ENCODE peak calls at places on chromosomes 1 and 21, in ten cellular contexts. One of them, this sample, is unnamed.

GRCh38 chr1:116511459-116512019 is 59.3 kb downstream of the CD58 start:
- DNase-seq in T-helper 9 cell: no peak
- DNase-seq in fibroblast of the aortic adventitia: no peak
- DNase-seq in NCI-H1930: no peak
- DNase-seq in foreskin fibroblast: no peak
- DNase-seq in K562: no peak
- DNase-seq in pancreas: no peak
- DNase-seq in Daoy: no peak
- DNase-seq in occipital lobe: no peak
- DNase-seq in activated T-helper 2 cell treated with anti-CD3 and anti-CD28 coated beads, Interferon-gamma antibody, Interleukin-2, Interleukin-4, amounts not matched to agents 10 μg/mL and 5 μg/mL and 100 μg/mL, durations not matched to agents 14 hours and 24 hours and 36 hours: no peak
- DNase-seq in this sample: no peak

GRCh38 chr1:116489231-116489697 is 81.6 kb downstream of the CD58 start:
- DNase-seq in fibroblast of the aortic adventitia: no peak
- DNase-seq in T-helper 9 cell: no peak
- DNase-seq in occipital lobe: no peak
- DNase-seq in pancreas: no peak
- DNase-seq in NCI-H1930: no peak
- DNase-seq in activated T-helper 2 cell treated with anti-CD3 and anti-CD28 coated beads, Interferon-gamma antibody, Interleukin-2, Interleukin-4, amounts not matched to agents 10 μg/mL and 5 μg/mL and 100 μg/mL, durations not matched to agents 14 hours and 24 hours and 36 hours: no peak
- DNase-seq in Daoy: peak
- DNase-seq in foreskin fibroblast: no peak
- DNase-seq in K562: no peak
- DNase-seq in this sample: no peak

GRCh38 chr1:154403300-154403943 is 1.7 kb upstream of the IL6R start:
- DNase-seq in fibroblast of the aortic adventitia: no peak
- DNase-seq in foreskin fibroblast: no peak
- DNase-seq in activated T-helper 2 cell treated with anti-CD3 and anti-CD28 coated beads, Interferon-gamma antibody, Interleukin-2, Interleukin-4, amounts not matched to agents 10 μg/mL and 5 μg/mL and 100 μg/mL, durations not matched to agents 14 hours and 24 hours and 36 hours: no peak
- DNase-seq in Daoy: no peak
- DNase-seq in K562: no peak
- DNase-seq in pancreas: peak
- DNase-seq in NCI-H1930: no peak
- DNase-seq in T-helper 9 cell: no peak
- DNase-seq in occipital lobe: no peak
- DNase-seq in this sample: no peak

GRCh38 chr1:72003092-72003491 is 279.2 kb downstream of the NEGR1 start:
- DNase-seq in fibroblast of the aortic adventitia: no peak
- DNase-seq in K562: no peak
- DNase-seq in NCI-H1930: no peak
- DNase-seq in activated T-helper 2 cell treated with anti-CD3 and anti-CD28 coated beads, Interferon-gamma antibody, Interleukin-2, Interleukin-4, amounts not matched to agents 10 μg/mL and 5 μg/mL and 100 μg/mL, durations not matched to agents 14 hours and 24 hours and 36 hours: no peak
- DNase-seq in foreskin fibroblast: no peak
- DNase-seq in pancreas: no peak
- DNase-seq in T-helper 9 cell: no peak
- DNase-seq in Daoy: no peak
- DNase-seq in occipital lobe: no peak
- DNase-seq in this sample: no peak

GRCh38 chr1:64550505-64550904 is 80.6 kb downstream of the CACHD1 start:
- DNase-seq in K562: no peak
- DNase-seq in T-helper 9 cell: no peak
- DNase-seq in occipital lobe: no peak
- DNase-seq in NCI-H1930: no peak
- DNase-seq in pancreas: no peak
- DNase-seq in Daoy: no peak
- DNase-seq in fibroblast of the aortic adventitia: no peak
- DNase-seq in foreskin fibroblast: no peak
- DNase-seq in activated T-helper 2 cell treated with anti-CD3 and anti-CD28 coated beads, Interferon-gamma antibody, Interleukin-2, Interleukin-4, amounts not matched to agents 10 μg/mL and 5 μg/mL and 100 μg/mL, durations not matched to agents 14 hours and 24 hours and 36 hours: no peak
- DNase-seq in this sample: no peak

GRCh38 chr1:225691377-225691776 is 38.5 kb upstream of the ENAH start:
- DNase-seq in pancreas: no peak
- DNase-seq in Daoy: peak
- DNase-seq in activated T-helper 2 cell treated with anti-CD3 and anti-CD28 coated beads, Interferon-gamma antibody, Interleukin-2, Interleukin-4, amounts not matched to agents 10 μg/mL and 5 μg/mL and 100 μg/mL, durations not matched to agents 14 hours and 24 hours and 36 hours: no peak
- DNase-seq in occipital lobe: no peak
- DNase-seq in fibroblast of the aortic adventitia: peak
- DNase-seq in NCI-H1930: no peak
- DNase-seq in T-helper 9 cell: no peak
- DNase-seq in K562: no peak
- DNase-seq in foreskin fibroblast: no peak
- DNase-seq in this sample: no peak

GRCh38 chr21:18493420-18493819 is 89.8 kb upstream of the TMPRSS15 start:
- DNase-seq in activated T-helper 2 cell treated with anti-CD3 and anti-CD28 coated beads, Interferon-gamma antibody, Interleukin-2, Interleukin-4, amounts not matched to agents 10 μg/mL and 5 μg/mL and 100 μg/mL, durations not matched to agents 14 hours and 24 hours and 36 hours: no peak
- DNase-seq in pancreas: no peak
- DNase-seq in K562: no peak
- DNase-seq in Daoy: peak
- DNase-seq in fibroblast of the aortic adventitia: peak
- DNase-seq in foreskin fibroblast: peak
- DNase-seq in NCI-H1930: no peak
- DNase-seq in T-helper 9 cell: no peak
- DNase-seq in occipital lobe: no peak
- DNase-seq in this sample: no peak

GRCh38 chr1:230684146-230684545 is 29.8 kb downstream of the AGT start:
- DNase-seq in NCI-H1930: no peak
- DNase-seq in occipital lobe: no peak
- DNase-seq in T-helper 9 cell: no peak
- DNase-seq in Daoy: no peak
- DNase-seq in fibroblast of the aortic adventitia: no peak
- DNase-seq in K562: no peak
- DNase-seq in foreskin fibroblast: no peak
- DNase-seq in activated T-helper 2 cell treated with anti-CD3 and anti-CD28 coated beads, Interferon-gamma antibody, Interleukin-2, Interleukin-4, amounts not matched to agents 10 μg/mL and 5 μg/mL and 100 μg/mL, durations not matched to agents 14 hours and 24 hours and 36 hours: no peak
- DNase-seq in pancreas: no peak
- DNase-seq in this sample: no peak

GRCh38 chr1:3283849-3284248 is 170.6 kb upstream of the ARHGEF16 start:
- DNase-seq in K562: peak
- DNase-seq in T-helper 9 cell: no peak
- DNase-seq in Daoy: peak
- DNase-seq in NCI-H1930: peak
- DNase-seq in occipital lobe: no peak
- DNase-seq in fibroblast of the aortic adventitia: peak
- DNase-seq in activated T-helper 2 cell treated with anti-CD3 and anti-CD28 coated beads, Interferon-gamma antibody, Interleukin-2, Interleukin-4, amounts not matched to agents 10 μg/mL and 5 μg/mL and 100 μg/mL, durations not matched to agents 14 hours and 24 hours and 36 hours: no peak
- DNase-seq in foreskin fibroblast: no peak
- DNase-seq in pancreas: peak
- DNase-seq in this sample: no peak

GRCh38 chr1:151542710-151543129 is 2.6 kb downstream of the TUFT1 start:
- DNase-seq in foreskin fibroblast: peak
- DNase-seq in pancreas: no peak
- DNase-seq in occipital lobe: no peak
- DNase-seq in K562: no peak
- DNase-seq in activated T-helper 2 cell treated with anti-CD3 and anti-CD28 coated beads, Interferon-gamma antibody, Interleukin-2, Interleukin-4, amounts not matched to agents 10 μg/mL and 5 μg/mL and 100 μg/mL, durations not matched to agents 14 hours and 24 hours and 36 hours: no peak
- DNase-seq in Daoy: peak
- DNase-seq in T-helper 9 cell: no peak
- DNase-seq in NCI-H1930: no peak
- DNase-seq in fibroblast of the aortic adventitia: peak
- DNase-seq in this sample: peak

GRCh38 chr1:241532864-241533263 is 686 bp downstream of the KMO start:
- DNase-seq in fibroblast of the aortic adventitia: no peak
- DNase-seq in foreskin fibroblast: no peak
- DNase-seq in pancreas: no peak
- DNase-seq in activated T-helper 2 cell treated with anti-CD3 and anti-CD28 coated beads, Interferon-gamma antibody, Interleukin-2, Interleukin-4, amounts not matched to agents 10 μg/mL and 5 μg/mL and 100 μg/mL, durations not matched to agents 14 hours and 24 hours and 36 hours: no peak
- DNase-seq in T-helper 9 cell: no peak
- DNase-seq in NCI-H1930: no peak
- DNase-seq in Daoy: no peak
- DNase-seq in occipital lobe: no peak
- DNase-seq in K562: no peak
- DNase-seq in this sample: no peak

GRCh38 chr1:119488216-119488615 is 18.8 kb upstream of the HSD3B1 start:
- DNase-seq in activated T-helper 2 cell treated with anti-CD3 and anti-CD28 coated beads, Interferon-gamma antibody, Interleukin-2, Interleukin-4, amounts not matched to agents 10 μg/mL and 5 μg/mL and 100 μg/mL, durations not matched to agents 14 hours and 24 hours and 36 hours: no peak
- DNase-seq in occipital lobe: no peak
- DNase-seq in Daoy: no peak
- DNase-seq in K562: no peak
- DNase-seq in foreskin fibroblast: no peak
- DNase-seq in T-helper 9 cell: no peak
- DNase-seq in NCI-H1930: no peak
- DNase-seq in fibroblast of the aortic adventitia: no peak
- DNase-seq in pancreas: no peak
- DNase-seq in this sample: no peak

GRCh38 chr1:230785643-230786405 is 38.6 kb downstream of the CAPN9 start:
- DNase-seq in foreskin fibroblast: no peak
- DNase-seq in K562: no peak
- DNase-seq in Daoy: no peak
- DNase-seq in fibroblast of the aortic adventitia: no peak
- DNase-seq in activated T-helper 2 cell treated with anti-CD3 and anti-CD28 coated beads, Interferon-gamma antibody, Interleukin-2, Interleukin-4, amounts not matched to agents 10 μg/mL and 5 μg/mL and 100 μg/mL, durations not matched to agents 14 hours and 24 hours and 36 hours: no peak
- DNase-seq in occipital lobe: no peak
- DNase-seq in NCI-H1930: no peak
- DNase-seq in T-helper 9 cell: no peak
- DNase-seq in pancreas: no peak
- DNase-seq in this sample: no peak

GRCh38 chr1:43258370-43258769 is 11.4 kb upstream of the TMEM125 start:
- DNase-seq in T-helper 9 cell: no peak
- DNase-seq in activated T-helper 2 cell treated with anti-CD3 and anti-CD28 coated beads, Interferon-gamma antibody, Interleukin-2, Interleukin-4, amounts not matched to agents 10 μg/mL and 5 μg/mL and 100 μg/mL, durations not matched to agents 14 hours and 24 hours and 36 hours: no peak
- DNase-seq in fibroblast of the aortic adventitia: no peak
- DNase-seq in NCI-H1930: no peak
- DNase-seq in foreskin fibroblast: no peak
- DNase-seq in K562: no peak
- DNase-seq in pancreas: no peak
- DNase-seq in occipital lobe: no peak
- DNase-seq in Daoy: no peak
- DNase-seq in this sample: no peak

GRCh38 chr21:33042812-33043211 is 17.1 kb downstream of the OLIG2 start:
- DNase-seq in occipital lobe: no peak
- DNase-seq in T-helper 9 cell: no peak
- DNase-seq in foreskin fibroblast: peak
- DNase-seq in activated T-helper 2 cell treated with anti-CD3 and anti-CD28 coated beads, Interferon-gamma antibody, Interleukin-2, Interleukin-4, amounts not matched to agents 10 μg/mL and 5 μg/mL and 100 μg/mL, durations not matched to agents 14 hours and 24 hours and 36 hours: no peak
- DNase-seq in K562: no peak
- DNase-seq in Daoy: peak
- DNase-seq in pancreas: no peak
- DNase-seq in NCI-H1930: no peak
- DNase-seq in fibroblast of the aortic adventitia: peak
- DNase-seq in this sample: peak

GRCh38 chr1:9249534-9250335 is 15.2 kb downstream of the H6PD start:
- DNase-seq in NCI-H1930: no peak
- DNase-seq in pancreas: peak
- DNase-seq in occipital lobe: peak
- DNase-seq in K562: peak
- DNase-seq in fibroblast of the aortic adventitia: peak
- DNase-seq in Daoy: peak
- DNase-seq in activated T-helper 2 cell treated with anti-CD3 and anti-CD28 coated beads, Interferon-gamma antibody, Interleukin-2, Interleukin-4, amounts not matched to agents 10 μg/mL and 5 μg/mL and 100 μg/mL, durations not matched to agents 14 hours and 24 hours and 36 hours: peak
- DNase-seq in T-helper 9 cell: no peak
- DNase-seq in foreskin fibroblast: no peak
- DNase-seq in this sample: no peak

GRCh38 chr1:66335859-66336640 is 197.9 kb upstream of the SGIP1 start:
- DNase-seq in foreskin fibroblast: peak
- DNase-seq in activated T-helper 2 cell treated with anti-CD3 and anti-CD28 coated beads, Interferon-gamma antibody, Interleukin-2, Interleukin-4, amounts not matched to agents 10 μg/mL and 5 μg/mL and 100 μg/mL, durations not matched to agents 14 hours and 24 hours and 36 hours: peak
- DNase-seq in K562: no peak
- DNase-seq in T-helper 9 cell: peak
- DNase-seq in NCI-H1930: no peak
- DNase-seq in fibroblast of the aortic adventitia: peak
- DNase-seq in occipital lobe: no peak
- DNase-seq in Daoy: peak
- DNase-seq in pancreas: no peak
- DNase-seq in this sample: no peak

GRCh38 chr1:225480825-225481434 is 53.1 kb upstream of the LBR start:
- DNase-seq in NCI-H1930: peak
- DNase-seq in fibroblast of the aortic adventitia: no peak
- DNase-seq in foreskin fibroblast: no peak
- DNase-seq in K562: peak
- DNase-seq in Daoy: peak
- DNase-seq in activated T-helper 2 cell treated with anti-CD3 and anti-CD28 coated beads, Interferon-gamma antibody, Interleukin-2, Interleukin-4, amounts not matched to agents 10 μg/mL and 5 μg/mL and 100 μg/mL, durations not matched to agents 14 hours and 24 hours and 36 hours: no peak
- DNase-seq in pancreas: peak
- DNase-seq in T-helper 9 cell: peak
- DNase-seq in occipital lobe: no peak
- DNase-seq in this sample: no peak

GRCh38 chr1:219931033-219931432 is 2.7 kb upstream of the SLC30A10 start:
- DNase-seq in occipital lobe: no peak
- DNase-seq in T-helper 9 cell: no peak
- DNase-seq in K562: no peak
- DNase-seq in fibroblast of the aortic adventitia: no peak
- DNase-seq in activated T-helper 2 cell treated with anti-CD3 and anti-CD28 coated beads, Interferon-gamma antibody, Interleukin-2, Interleukin-4, amounts not matched to agents 10 μg/mL and 5 μg/mL and 100 μg/mL, durations not matched to agents 14 hours and 24 hours and 36 hours: no peak
- DNase-seq in NCI-H1930: no peak
- DNase-seq in Daoy: peak
- DNase-seq in foreskin fibroblast: no peak
- DNase-seq in pancreas: no peak
- DNase-seq in this sample: no peak

GRCh38 chr1:109874445-109874844 is 36.2 kb upstream of the CSF1 start:
- DNase-seq in pancreas: no peak
- DNase-seq in K562: no peak
- DNase-seq in NCI-H1930: no peak
- DNase-seq in activated T-helper 2 cell treated with anti-CD3 and anti-CD28 coated beads, Interferon-gamma antibody, Interleukin-2, Interleukin-4, amounts not matched to agents 10 μg/mL and 5 μg/mL and 100 μg/mL, durations not matched to agents 14 hours and 24 hours and 36 hours: no peak
- DNase-seq in occipital lobe: no peak
- DNase-seq in T-helper 9 cell: no peak
- DNase-seq in foreskin fibroblast: no peak
- DNase-seq in Daoy: no peak
- DNase-seq in fibroblast of the aortic adventitia: peak
- DNase-seq in this sample: no peak

GRCh38 chr1:207140536-207140935 is 36.5 kb downstream of the C4BPA start:
- DNase-seq in T-helper 9 cell: no peak
- DNase-seq in K562: no peak
- DNase-seq in foreskin fibroblast: no peak
- DNase-seq in NCI-H1930: no peak
- DNase-seq in occipital lobe: no peak
- DNase-seq in pancreas: no peak
- DNase-seq in fibroblast of the aortic adventitia: no peak
- DNase-seq in activated T-helper 2 cell treated with anti-CD3 and anti-CD28 coated beads, Interferon-gamma antibody, Interleukin-2, Interleukin-4, amounts not matched to agents 10 μg/mL and 5 μg/mL and 100 μg/mL, durations not matched to agents 14 hours and 24 hours and 36 hours: no peak
- DNase-seq in Daoy: peak
- DNase-seq in this sample: no peak

GRCh38 chr1:147757015-147757990 is 3.1 kb downstream of the GJA5 start:
- DNase-seq in fibroblast of the aortic adventitia: no peak
- DNase-seq in NCI-H1930: no peak
- DNase-seq in activated T-helper 2 cell treated with anti-CD3 and anti-CD28 coated beads, Interferon-gamma antibody, Interleukin-2, Interleukin-4, amounts not matched to agents 10 μg/mL and 5 μg/mL and 100 μg/mL, durations not matched to agents 14 hours and 24 hours and 36 hours: no peak
- DNase-seq in pancreas: no peak
- DNase-seq in Daoy: no peak
- DNase-seq in foreskin fibroblast: no peak
- DNase-seq in T-helper 9 cell: no peak
- DNase-seq in K562: no peak
- DNase-seq in occipital lobe: no peak
- DNase-seq in this sample: no peak

GRCh38 chr21:36203603-36203889 is 46.9 kb downstream of the DOP1B start:
- DNase-seq in Daoy: peak
- DNase-seq in activated T-helper 2 cell treated with anti-CD3 and anti-CD28 coated beads, Interferon-gamma antibody, Interleukin-2, Interleukin-4, amounts not matched to agents 10 μg/mL and 5 μg/mL and 100 μg/mL, durations not matched to agents 14 hours and 24 hours and 36 hours: no peak
- DNase-seq in fibroblast of the aortic adventitia: peak
- DNase-seq in NCI-H1930: no peak
- DNase-seq in T-helper 9 cell: no peak
- DNase-seq in occipital lobe: no peak
- DNase-seq in K562: peak
- DNase-seq in foreskin fibroblast: peak
- DNase-seq in pancreas: no peak
- DNase-seq in this sample: peak

GRCh38 chr1:183106166-183106565 is 79.9 kb upstream of the LAMC2 start:
- DNase-seq in fibroblast of the aortic adventitia: no peak
- DNase-seq in pancreas: no peak
- DNase-seq in occipital lobe: no peak
- DNase-seq in K562: no peak
- DNase-seq in T-helper 9 cell: no peak
- DNase-seq in Daoy: no peak
- DNase-seq in activated T-helper 2 cell treated with anti-CD3 and anti-CD28 coated beads, Interferon-gamma antibody, Interleukin-2, Interleukin-4, amounts not matched to agents 10 μg/mL and 5 μg/mL and 100 μg/mL, durations not matched to agents 14 hours and 24 hours and 36 hours: no peak
- DNase-seq in foreskin fibroblast: no peak
- DNase-seq in NCI-H1930: no peak
- DNase-seq in this sample: no peak

GRCh38 chr1:15455522-15455921 is 1.0 kb upstream of the CELA2A start:
- DNase-seq in Daoy: no peak
- DNase-seq in pancreas: no peak
- DNase-seq in NCI-H1930: no peak
- DNase-seq in activated T-helper 2 cell treated with anti-CD3 and anti-CD28 coated beads, Interferon-gamma antibody, Interleukin-2, Interleukin-4, amounts not matched to agents 10 μg/mL and 5 μg/mL and 100 μg/mL, durations not matched to agents 14 hours and 24 hours and 36 hours: no peak
- DNase-seq in K562: no peak
- DNase-seq in fibroblast of the aortic adventitia: peak
- DNase-seq in occipital lobe: no peak
- DNase-seq in foreskin fibroblast: peak
- DNase-seq in T-helper 9 cell: no peak
- DNase-seq in this sample: peak

GRCh38 chr1:150548632-150549495 is at the start of gene ADAMTSL4:
- DNase-seq in pancreas: peak
- DNase-seq in foreskin fibroblast: no peak
- DNase-seq in fibroblast of the aortic adventitia: peak
- DNase-seq in activated T-helper 2 cell treated with anti-CD3 and anti-CD28 coated beads, Interferon-gamma antibody, Interleukin-2, Interleukin-4, amounts not matched to agents 10 μg/mL and 5 μg/mL and 100 μg/mL, durations not matched to agents 14 hours and 24 hours and 36 hours: no peak
- DNase-seq in Daoy: peak
- DNase-seq in NCI-H1930: peak
- DNase-seq in occipital lobe: no peak
- DNase-seq in T-helper 9 cell: no peak
- DNase-seq in K562: peak
- DNase-seq in this sample: no peak

GRCh38 chr1:95806171-95806570 is 572.2 kb downstream of the RWDD3 start:
- DNase-seq in Daoy: no peak
- DNase-seq in T-helper 9 cell: no peak
- DNase-seq in occipital lobe: no peak
- DNase-seq in foreskin fibroblast: no peak
- DNase-seq in activated T-helper 2 cell treated with anti-CD3 and anti-CD28 coated beads, Interferon-gamma antibody, Interleukin-2, Interleukin-4, amounts not matched to agents 10 μg/mL and 5 μg/mL and 100 μg/mL, durations not matched to agents 14 hours and 24 hours and 36 hours: no peak
- DNase-seq in NCI-H1930: no peak
- DNase-seq in K562: no peak
- DNase-seq in pancreas: no peak
- DNase-seq in fibroblast of the aortic adventitia: no peak
- DNase-seq in this sample: no peak